ENCODE peak calls at places on chromosomes 12 and 14, in five cellular contexts. V is body of pancreas; R is CD8-positive, alpha-beta T cell; P is tibial nerve; O is left ventricle myocardium inferior. J is an unnamed sample.

GRCh38 chr12:69329669-69330428 is 18.3 kb upstream of the LYZ start:
- DNase-seq in V (no peak), R (peak; percentile 14), P (no peak), O (no peak), J (no peak)

GRCh38 chr12:58066296-58066695 is 124.9 kb downstream of the ATP23 start:
- DNase-seq in V (peak; percentile 10), R (no peak), P (no peak), O (no peak), J (peak; percentile 13)

GRCh38 chr14:79598339-79598738 is 613.0 kb downstream of the DIO2 start:
- DNase-seq in V (no peak), R (no peak), P (no peak), O (no peak), J (no peak)

GRCh38 chr12:62332598-62332997 is 72.4 kb downstream of the USP15 start:
- DNase-seq in V (no peak), R (no peak), P (no peak), O (no peak), J (no peak)

GRCh38 chr14:96238676-96239075 is 17.3 kb upstream of the BDKRB1 start:
- DNase-seq in V (no peak), R (no peak), P (no peak), O (no peak), J (no peak)

GRCh38 chr12:110741795-110742717 is 635 bp downstream of the PPP1CC start:
- DNase-seq in V (no peak), R (no peak), P (no peak), O (no peak), J (peak; percentile 25)

GRCh38 chr12:56377310-56377988 is 14.8 kb upstream of the APOF start:
- DNase-seq in V (no peak), R (no peak), P (no peak), O (no peak), J (no peak)

GRCh38 chr14:104280085-104280901 is 141.9 kb downstream of the KIF26A start:
- DNase-seq in V (peak; percentile 1), R (no peak), P (no peak), O (peak; percentile 11), J (peak; percentile 15)

GRCh38 chr12:124771462-124772361 is 92.0 kb downstream of the SCARB1 start:
- DNase-seq in V (peak; percentile 89), R (peak; percentile 69), P (peak; percentile 89), O (peak; percentile 86), J (peak; percentile 88)

GRCh38 chr14:95248422-95248821 is 71.3 kb downstream of the CLMN start:
- DNase-seq in V (no peak), R (no peak), P (no peak), O (no peak), J (no peak)

GRCh38 chr14:90696728-90697127 is 119.5 kb downstream of the TTC7B start:
- DNase-seq in V (no peak), R (no peak), P (no peak), O (no peak), J (no peak)

GRCh38 chr14:37197421-37198272 is at the start of gene MIPOL1:
- DNase-seq in V (peak; percentile 88), R (no peak), P (peak; percentile 61), O (peak; percentile 86), J (peak; percentile 59)

GRCh38 chr12:97921957-97922722 is 459.5 kb downstream of the RMST start:
- DNase-seq in V (no peak), R (no peak), P (no peak), O (no peak), J (no peak)

GRCh38 chr14:104650057-104650980 is 39.1 kb upstream of the INF2 start:
- DNase-seq in V (peak; percentile 71), R (peak; percentile 49), P (peak; percentile 44), O (peak; percentile 70), J (peak; percentile 79)

GRCh38 chr14:102390486-102390885 is 27.7 kb downstream of the TECPR2 start:
- DNase-seq in V (no peak), R (no peak), P (no peak), O (no peak), J (no peak)

GRCh38 chr12:92624236-92624635 is 78.6 kb upstream of the PLEKHG7 start:
- DNase-seq in V (no peak), R (no peak), P (no peak), O (no peak), J (no peak)

GRCh38 chr14:93987376-93987775 is 9.7 kb upstream of the CCDC197 start:
- DNase-seq in V (peak; percentile 17), R (no peak), P (no peak), O (no peak), J (no peak)

GRCh38 chr12:80847575-80847974 is 90.2 kb downstream of the LIN7A start:
- DNase-seq in V (no peak), R (no peak), P (no peak), O (no peak), J (peak; percentile 32)

GRCh38 chr14:73058923-73059311 is 583 bp downstream of the RBM25 start:
- DNase-seq in V (peak; percentile 48), R (no peak), P (no peak), O (peak; percentile 31), J (peak; percentile 26)

GRCh38 chr14:74848768-74849167 is 27.2 kb downstream of the PROX2 start:
- DNase-seq in V (no peak), R (no peak), P (no peak), O (no peak), J (no peak)

GRCh38 chr14:95440496-95440895 is 76.0 kb downstream of the SYNE3 start:
- DNase-seq in V (no peak), R (no peak), P (no peak), O (no peak), J (no peak)

GRCh38 chr14:75995372-75996041 is 9.9 kb downstream of the IFT43 start:
- DNase-seq in V (no peak), R (no peak), P (peak; percentile 32), O (peak; percentile 62), J (no peak)

GRCh38 chr12:19316420-19316819 is 122.9 kb upstream of the AEBP2 start:
- DNase-seq in V (no peak), R (no peak), P (no peak), O (no peak), J (no peak)

GRCh38 chr12:43099691-43100163 is 452.3 kb downstream of the ADAMTS20 start:
- DNase-seq in V (no peak), R (no peak), P (no peak), O (no peak), J (no peak)

GRCh38 chr12:12736759-12737676 is 19.9 kb downstream of the CDKN1B start:
- DNase-seq in V (peak; percentile 51), R (no peak), P (no peak), O (no peak), J (peak; percentile 32)

GRCh38 chr12:31324845-31325523 is 966 bp downstream of the SINHCAF start:
- DNase-seq in V (peak; percentile 62), R (no peak), P (no peak), O (peak; percentile 42), J (peak; percentile 46)

GRCh38 chr12:31321565-31322228 is 4.3 kb downstream of the SINHCAF start:
- DNase-seq in V (no peak), R (no peak), P (no peak), O (no peak), J (no peak)

GRCh38 chr12:31324116-31324844 is 1.7 kb downstream of the SINHCAF start:
- DNase-seq in V (peak; percentile 87), R (peak; percentile 67), P (peak; percentile 31), O (peak; percentile 51), J (peak; percentile 84)

GRCh38 chr12:31323466-31324115 is 2.4 kb downstream of the SINHCAF start:
- DNase-seq in V (no peak), R (peak; percentile 34), P (no peak), O (peak; percentile 22), J (peak; percentile 28)

GRCh38 chr12:31322651-31323248 is 3.2 kb downstream of the SINHCAF start:
- DNase-seq in V (no peak), R (no peak), P (no peak), O (no peak), J (no peak)
- H3K4me1 ChIP-seq in V (peaks cover 16% of the 10 kb centered on the region), R (peaks cover 49% of the 10 kb centered on the region), P (peaks cover 23% of the 10 kb centered on the region), O (peaks cover 52% of the 10 kb centered on the region), J (peaks cover 16% of the 10 kb centered on the region)

GRCh38 chr12:76952995-76953394 is 74.2 kb upstream of the CSRP2 start:
- DNase-seq in V (no peak), R (no peak), P (no peak), O (no peak), J (peak; percentile 35)
- TF ChIP-seq CTCF in V (no peak), R (no peak), P (no peak), O (no peak), J (peak; percentile 45)

GRCh38 chr12:11693068-11693467 is 43.6 kb downstream of the ETV6 start:
- DNase-seq in V (no peak), R (no peak), P (no peak), O (no peak), J (no peak)
- H3K4me1 ChIP-seq in V (peaks cover 43% of the 10 kb centered on the region), R (no peaks in the 10 kb centered on the region), P (peaks cover 25% of the 10 kb centered on the region), O (peaks cover 40% of the 10 kb centered on the region), J (peaks cover 14% of the 10 kb centered on the region)

DNA sequence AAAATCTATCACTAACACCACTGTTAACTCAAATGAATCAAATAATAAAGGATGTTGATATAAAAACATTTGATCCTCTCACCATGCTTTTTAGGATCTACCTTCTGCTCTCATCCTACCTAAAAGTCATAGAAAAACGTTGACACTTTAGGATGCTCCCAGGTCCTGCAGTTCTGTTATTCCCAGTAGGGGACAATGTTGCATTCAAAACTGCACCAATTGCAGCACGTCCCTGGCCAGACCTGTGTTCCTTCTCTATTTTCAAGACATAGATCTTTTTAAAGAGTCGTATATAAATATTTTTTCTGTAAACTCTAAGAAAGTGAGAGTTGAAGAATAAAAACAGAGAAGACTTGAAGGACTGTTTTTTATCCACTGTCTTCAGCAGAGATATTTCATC is 8.8 kb downstream of the AICDA start:
- DNase-seq in V (no peak), R (no peak), P (no peak), O (no peak), J (no peak)
- TF ChIP-seq CTCF in V (no peak), R (no peak), P (no peak), O (no peak), J (no peak)

GRCh38 chr12:104942075-104942474 is 16.0 kb downstream of the SLC41A2 start:
- DNase-seq in V (no peak), R (no peak), P (no peak), O (no peak), J (no peak)

GRCh38 chr12:104935892-104936291 is 22.2 kb downstream of the SLC41A2 start:
- DNase-seq in V (no peak), R (no peak), P (no peak), O (no peak), J (no peak)

GRCh38 chr12:104939089-104939488 is 19.0 kb downstream of the SLC41A2 start:
- DNase-seq in V (no peak), R (no peak), P (no peak), O (no peak), J (no peak)

GRCh38 chr12:104941454-104941853 is 16.6 kb downstream of the SLC41A2 start:
- DNase-seq in V (no peak), R (no peak), P (no peak), O (no peak), J (no peak)

DNA sequence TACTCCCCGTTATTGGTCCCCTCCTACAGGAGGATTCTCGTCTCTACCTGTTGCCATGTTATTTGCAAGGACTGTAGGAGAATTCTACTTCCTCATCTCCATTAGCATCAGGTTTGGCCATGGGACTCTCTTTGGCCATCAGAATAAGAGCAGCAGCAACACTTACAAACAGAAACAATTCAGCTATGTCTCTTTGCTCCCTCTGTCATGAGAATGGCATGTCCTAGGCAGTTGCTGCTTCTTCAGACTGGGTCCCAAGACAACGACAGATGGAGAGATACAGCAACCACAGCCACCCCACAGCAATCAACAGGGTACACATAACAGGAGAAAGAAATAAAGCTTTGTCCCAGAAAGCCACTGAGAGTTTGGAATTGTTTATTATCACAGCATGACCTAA is 19.7 kb downstream of the SLC41A2 start:
- DNase-seq in V (no peak), R (no peak), P (no peak), O (no peak), J (no peak)
- H3K4me1 ChIP-seq in V (no peaks in the 10 kb centered on the region), R (no peaks in the 10 kb centered on the region), P (no peaks in the 10 kb centered on the region), O (no peaks in the 10 kb centered on the region), J (no peaks in the 10 kb centered on the region)

J was measured in BE2C.